ENCODE peak calls at places on chromosome 1, in four cellular contexts. Y is stimulated activated CD4-positive, alpha-beta T cell treated with anti-CD3 and anti-CD28 coated beads, Interleukin-12 subunit alpha, Interleukin-12 subunit beta, amount 100 ng/mL, for 4 hours; N is amniotic epithelial cell; G is hypothalamus. O is an unnamed sample.

GRCh38 chr1:153122831-153123421 is 9.6 kb upstream of the SPRR2F start:
- DNase-seq in Y (no peak), G (no peak), N (peak; percentile 19), O (no peak)

GRCh38 chr1:211735208-211736170 is 60.1 kb upstream of the NEK2 start:
- DNase-seq in Y (no peak), N (peak; percentile 82), G (peak; percentile 76), O (no peak)

GRCh38 chr1:55257958-55258357 is 42.8 kb upstream of the USP24 start:
- DNase-seq in N (peak; percentile 26), Y (no peak), G (no peak), O (peak; percentile 24)

GRCh38 chr1:33986389-33987095 is 122.7 kb downstream of the HMGB4 start:
- DNase-seq in Y (no peak), N (no peak), G (no peak), O (no peak)

GRCh38 chr1:41799723-41800122 is 119.0 kb downstream of the HIVEP3 start:
- DNase-seq in Y (no peak), G (no peak), N (peak; percentile 51), O (no peak)

GRCh38 chr1:150981177-150981804 is 801 bp upstream of the ANXA9 start:
- DNase-seq in Y (no peak), N (no peak), G (no peak), O (no peak)

GRCh38 chr1:70071597-70071996 is 133.8 kb downstream of the LRRC40 start:
- DNase-seq in Y (no peak), N (peak; percentile 53), G (no peak), O (no peak)

GRCh38 chr1:199789141-199789540 is 238.4 kb upstream of the NR5A2 start:
- DNase-seq in N (no peak), G (no peak), Y (no peak), O (no peak)

GRCh38 chr1:244920911-244921310 is 56.6 kb upstream of the HNRNPU start:
- DNase-seq in G (no peak), N (peak; percentile 68), Y (no peak), O (no peak)

GRCh38 chr1:27090921-27091320 is 64.0 kb downstream of the SLC9A1 start:
- DNase-seq in G (no peak), Y (no peak), N (no peak), O (no peak)

GRCh38 chr1:31421404-31422040 is 8.5 kb downstream of the SERINC2 start:
- DNase-seq in N (no peak), Y (no peak), G (no peak), O (no peak)

GRCh38 chr1:151210830-151211229 is 12.5 kb downstream of the PIP5K1A start:
- DNase-seq in G (no peak), Y (no peak), N (peak; percentile 19), O (no peak)

GRCh38 chr1:155888481-155888880 is 22.7 kb downstream of the RIT1 start:
- DNase-seq in Y (no peak), G (no peak), N (no peak), O (no peak)

GRCh38 chr1:157176591-157177121 is 38.5 kb upstream of the ETV3 start:
- DNase-seq in Y (no peak), N (no peak), G (no peak), O (no peak)

GRCh38 chr1:37919277-37919676 is 27.6 kb downstream of the INPP5B start:
- DNase-seq in G (no peak), N (peak; percentile 39), Y (no peak), O (no peak)

GRCh38 chr1:29798699-29799566 is 562.6 kb downstream of the PTPRU start:
- DNase-seq in N (no peak), Y (no peak), G (no peak), O (no peak)

O was measured in activated CD4-positive, alpha-beta T cell treated with anti-CD3 and anti-CD28 coated beads for 1 hour.